ENCODE peak calls at places on chromosomes 4 and X, in four cellular contexts. B is H9, Z is mesendoderm, E is H1. T is an unnamed sample. For H3K79me2, the result is how much of the 10 kb centered on the place peaks cover.

GRCh38 chr4:80322716-80323115 is 12.8 kb upstream of the CFAP299 start:
- DNase-seq in B (no peak), Z (no peak), E (no peak), T (no peak)

GRCh38 chr4:74117024-74117534 is 18.1 kb upstream of the CXCL2 start:
- DNase-seq in B (no peak), Z (peak), E (no peak), T (peak)

GRCh38 chr4:138112389-138112788 is 129.8 kb downstream of the SLC7A11 start:
- DNase-seq in B (no peak), Z (peak), E (no peak), T (no peak)

GRCh38 chr4:183908284-183908683 is 3.2 kb downstream of the STOX2 start:
- DNase-seq in B (no peak), Z (no peak), E (no peak), T (no peak)

GRCh38 chr4:64756016-64756415 is 346.8 kb upstream of the TECRL start:
- DNase-seq in B (no peak), Z (no peak), E (no peak), T (no peak)

GRCh38 chr4:67680568-67681222 is 20.3 kb downstream of the UBA6 start:
- DNase-seq in B (no peak), Z (peak), E (no peak), T (no peak)

GRCh38 chrX:19616959-19617358 is 101.7 kb upstream of the MAP3K15 start:
- DNase-seq in B (no peak), Z (no peak), E (no peak), T (peak)

GRCh38 chr4:125940426-125940825 is 625.7 kb downstream of the FAT4 start:
- DNase-seq in B (no peak), Z (no peak), E (no peak), T (no peak)

GRCh38 chr4:108619372-108620100 is 840 bp upstream of the RPL34 start:
- DNase-seq in B (no peak), Z (no peak), E (no peak), T (no peak)

GRCh38 chr4:73019462-73020047 is 50.0 kb downstream of the COX18 start:
- DNase-seq in B (no peak), Z (peak), E (no peak), T (peak)

GRCh38 chr4:159242427-159242826 is 139.5 kb downstream of the RAPGEF2 start:
- DNase-seq in B (no peak), Z (no peak), E (no peak), T (no peak)

GRCh38 chr4:121168446-121168845 is 4.3 kb upstream of the TNIP3 start:
- DNase-seq in B (no peak), Z (no peak), E (no peak), T (no peak)

GRCh38 chr4:107939307-107939706 is 8.0 kb downstream of the CYP2U1 start:
- DNase-seq in B (no peak), Z (no peak), E (no peak), T (peak)

GRCh38 chr4:128979934-128980333 is 113.4 kb downstream of the SCLT1 start:
- DNase-seq in B (no peak), Z (no peak), E (no peak), T (peak)

GRCh38 chr4:3037957-3038451 is 36.3 kb downstream of the HTT-AS start:
- DNase-seq in B (no peak), Z (no peak), E (no peak), T (no peak)

DNA sequence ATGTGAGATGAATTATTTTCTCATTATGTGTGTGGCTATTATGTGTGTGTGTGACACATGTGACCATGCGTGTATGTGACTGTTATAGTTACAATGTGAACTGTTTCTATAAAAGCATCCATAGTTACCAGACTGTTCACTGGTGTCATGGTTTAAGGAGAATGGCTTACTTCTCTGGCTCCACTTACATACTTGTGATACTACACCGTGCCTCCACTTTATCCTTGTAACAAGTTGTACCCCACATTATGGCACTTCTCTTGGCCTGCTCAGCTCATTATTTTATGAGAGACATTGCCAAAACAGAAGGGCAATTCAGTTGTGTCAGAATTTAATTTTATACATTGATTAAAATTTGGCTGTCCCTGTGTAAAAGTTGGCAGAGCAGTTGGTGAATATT is 62.5 kb upstream of the TBC1D14 start:
- DNase-seq in B (no peak), Z (no peak), E (no peak), T (no peak)
- H3K79me2 ChIP-seq in B (under half), Z (under half), E (under half), T (under half)

DNA sequence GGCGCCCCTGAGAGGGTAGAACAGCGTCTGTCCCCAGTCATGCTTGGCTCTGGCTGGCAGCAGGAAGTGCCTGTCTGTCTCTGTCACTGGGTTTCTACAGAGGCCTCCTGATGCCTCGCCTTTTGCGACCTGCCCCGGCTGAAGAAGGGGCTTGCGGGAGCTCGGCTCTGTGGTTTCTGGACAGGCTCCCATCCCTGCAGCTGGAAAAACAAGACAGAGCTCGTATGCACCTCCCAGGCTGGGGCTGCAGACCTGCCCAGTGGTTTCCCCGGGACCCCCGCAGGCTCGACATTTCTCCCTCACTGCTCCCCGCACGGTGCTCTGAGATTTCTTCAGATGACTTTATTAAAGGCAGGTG is 57.0 kb upstream of the SORCS2 start:
- DNase-seq in B (no peak), Z (no peak), E (no peak), T (no peak)
- H2BK5ac ChIP-seq in B (no peak), Z (no peak), E (peak), T (no peak)

GRCh38 chrX:16851827-16852226 is 18.3 kb downstream of the RBBP7 start:
- DNase-seq in B (no peak), Z (no peak), E (no peak), T (no peak)

GRCh38 chrX:16853537-16853936 is 16.6 kb downstream of the RBBP7 start:
- DNase-seq in B (no peak), Z (no peak), E (no peak), T (no peak)

GRCh38 chrX:16851421-16851820 is 18.7 kb downstream of the RBBP7 start:
- DNase-seq in B (no peak), Z (no peak), E (no peak), T (no peak)

GRCh38 chrX:16855363-16856075 is 14.6 kb downstream of the RBBP7 start:
- DNase-seq in B (no peak), Z (no peak), E (no peak), T (no peak)

GRCh38 chrX:16852617-16853179 is 17.5 kb downstream of the RBBP7 start:
- DNase-seq in B (no peak), Z (no peak), E (no peak), T (no peak)
- H3K79me2 ChIP-seq in B (under half), Z (under half), E (under half), T (under half)

DNA sequence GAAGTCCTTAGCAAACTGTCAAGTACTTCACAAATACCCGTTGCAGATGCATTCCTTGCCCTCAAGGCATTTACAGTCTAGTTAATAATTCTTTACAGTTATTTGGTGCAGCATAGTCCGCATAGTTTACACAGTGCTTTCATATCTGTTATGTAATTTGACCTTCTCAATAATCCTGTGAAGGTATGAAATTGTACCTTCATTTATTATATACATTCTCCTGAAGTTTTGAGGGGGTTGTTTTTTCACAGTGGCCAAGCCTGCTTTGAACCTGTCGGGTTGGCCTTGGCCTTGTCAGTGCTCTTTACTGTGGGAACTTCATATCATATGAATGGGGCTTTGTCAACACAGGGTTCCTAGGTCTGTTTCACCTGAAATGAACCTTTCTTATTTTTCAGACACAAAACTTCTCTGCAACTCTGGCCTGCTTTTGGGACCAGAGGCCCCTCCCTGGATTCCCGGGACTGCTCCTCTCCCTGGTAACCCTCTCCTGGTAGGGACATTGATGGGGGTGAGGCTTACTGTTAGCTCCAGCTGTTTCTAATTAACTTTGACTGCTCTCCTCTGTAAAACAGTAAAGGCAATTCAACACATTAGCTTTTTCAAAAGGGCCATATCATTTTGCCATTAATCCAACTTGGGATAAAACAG is 9.1 kb downstream of the IGFBP7 start:
- DNase-seq in B (no peak), Z (no peak), E (no peak), T (peak)
- H2BK5ac ChIP-seq in B (no peak), Z (no peak), E (no peak), T (no peak)

DNA sequence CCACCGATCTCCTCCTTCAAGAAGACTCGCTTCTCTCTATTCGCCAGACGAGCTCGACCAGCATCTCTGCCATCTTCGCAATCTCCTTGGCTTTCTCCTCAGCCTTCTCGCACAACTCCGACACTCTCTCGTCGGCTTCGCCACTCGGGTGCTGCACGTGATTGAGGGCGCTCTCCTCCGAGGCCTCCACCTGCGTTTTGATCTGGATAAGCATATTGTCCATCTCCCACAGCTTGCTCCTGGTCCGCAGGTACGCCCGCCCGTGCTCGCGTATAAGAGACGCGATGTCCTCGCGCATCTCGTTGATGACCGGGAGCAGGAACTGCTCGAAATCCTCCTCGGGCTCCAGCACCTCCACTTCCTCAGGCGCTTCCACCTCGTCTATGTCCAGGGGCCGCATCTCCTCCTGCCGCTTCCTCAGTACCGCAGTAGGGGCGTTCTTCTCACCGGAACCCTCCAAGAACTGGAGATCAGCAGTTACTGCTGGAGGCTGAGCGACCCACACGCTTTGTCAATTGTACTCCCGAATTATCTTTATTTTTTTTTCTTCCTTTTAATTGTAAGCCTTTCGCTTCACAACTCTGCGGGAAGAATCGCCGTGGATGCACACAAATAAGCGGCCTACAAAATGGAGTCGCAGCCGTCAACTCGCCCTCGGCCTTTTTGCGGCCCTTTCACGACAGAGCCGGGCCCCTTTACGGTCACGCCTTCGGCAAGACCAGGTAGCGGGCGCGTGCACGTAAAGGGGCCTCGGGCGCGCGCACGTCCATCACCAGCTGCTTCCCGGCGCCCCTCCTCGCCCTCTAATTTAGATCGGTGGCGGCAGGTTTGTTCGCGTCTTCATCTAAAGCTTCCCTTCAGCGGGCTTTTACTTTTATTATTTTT is at the start of gene MRFAP1L1:
- DNase-seq in B (peak), Z (peak), E (peak), T (peak)
- H3K79me2 ChIP-seq in B (under half), Z (under half), E (under half), T (under half)

GRCh38 chrX:154727418-154728323 is 23.2 kb downstream of the GAB3 start:
- DNase-seq in B (no peak), Z (peak), E (no peak), T (no peak)
- H2BK5ac ChIP-seq in B (no peak), Z (no peak), E (no peak), T (no peak)

DNA sequence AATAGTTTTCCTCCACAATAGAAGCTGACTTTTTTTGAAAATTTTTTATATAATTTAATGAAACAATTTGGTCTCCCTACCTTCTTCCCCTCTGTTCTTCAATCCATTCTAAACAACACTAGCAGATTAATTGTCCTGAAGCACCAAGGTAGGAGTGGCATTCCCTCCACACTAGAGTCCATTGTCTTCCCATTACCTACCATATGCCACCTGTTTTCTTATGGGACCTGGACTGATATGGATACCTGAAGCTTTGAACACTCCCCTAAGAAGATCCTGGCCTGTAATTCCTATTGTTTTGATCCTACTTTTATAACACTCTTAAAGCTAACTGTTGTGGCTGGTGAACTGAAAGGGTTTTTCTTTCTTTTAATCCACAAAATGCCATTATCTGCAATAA is 92.0 kb downstream of the APBB2 start:
- DNase-seq in B (no peak), Z (no peak), E (no peak), T (no peak)
- H3K79me2 ChIP-seq in B (under half), Z (under half), E (under half), T (under half)

DNA sequence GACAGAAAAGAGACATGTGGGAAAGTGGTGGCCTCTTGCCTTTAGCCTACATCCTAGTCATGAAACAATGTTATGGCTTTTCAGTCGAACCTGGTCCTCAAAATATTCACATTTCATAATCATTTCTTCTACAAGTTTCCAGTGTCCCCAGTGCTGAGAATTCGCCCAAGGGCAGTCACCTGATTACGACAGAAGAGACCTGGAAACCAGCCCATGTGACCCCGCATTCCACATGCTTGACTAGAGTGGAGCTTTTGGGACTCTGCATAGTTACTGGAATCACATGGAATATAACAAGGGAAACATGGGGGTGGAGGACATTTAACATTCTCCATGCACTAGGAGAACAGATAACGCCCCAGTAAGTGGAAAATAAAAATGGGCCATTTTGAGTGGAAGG is 100.1 kb downstream of the PPARGC1A start:
- DNase-seq in B (no peak), Z (peak), E (no peak), T (peak)
- H2BK5ac ChIP-seq in B (no peak), Z (no peak), E (no peak), T (no peak)

GRCh38 chr4:151310124-151310728 is 15.2 kb downstream of the SH3D19 start:
- DNase-seq in B (no peak), Z (no peak), E (no peak), T (no peak)
- H3K79me2 ChIP-seq in B (under half), Z (under half), E (under half), T (under half)